ENCODE peak calls at places on chromosomes 13 and 19, in eight cellular contexts. One of them, this sample, is unnamed.

GRCh38 chr13:71864981-71865857 is 1.8 kb downstream of the DACH1 start:
- DNase-seq in esophagus squamous epithelium: no peak
- DNase-seq in foreskin fibroblast: no peak
- DNase-seq in neural progenitor cell: peak; percentile 68
- DNase-seq in fibroblast of the aortic adventitia: no peak
- DNase-seq in heart right ventricle: peak; percentile 54
- DNase-seq in retinal pigment epithelial cell: no peak
- DNase-seq in osteocyte: peak; percentile 80
- DNase-seq in this sample: peak; percentile 14

GRCh38 chr19:42323852-42324654 is 1.4 kb upstream of the MEGF8 start:
- DNase-seq in esophagus squamous epithelium: no peak
- DNase-seq in foreskin fibroblast: no peak
- DNase-seq in neural progenitor cell: peak; percentile 62
- DNase-seq in fibroblast of the aortic adventitia: no peak
- DNase-seq in heart right ventricle: no peak
- DNase-seq in retinal pigment epithelial cell: no peak
- DNase-seq in osteocyte: no peak
- DNase-seq in this sample: no peak

GRCh38 chr19:43519436-43520088 is 7.4 kb downstream of the ETHE1 start:
- DNase-seq in esophagus squamous epithelium: no peak
- DNase-seq in foreskin fibroblast: peak; percentile 85
- DNase-seq in neural progenitor cell: peak; percentile 89
- DNase-seq in fibroblast of the aortic adventitia: peak; percentile 93
- DNase-seq in heart right ventricle: peak; percentile 78
- DNase-seq in retinal pigment epithelial cell: no peak
- DNase-seq in osteocyte: peak; percentile 91
- DNase-seq in this sample: peak; percentile 76

GRCh38 chr13:41286370-41286769 is 23.0 kb upstream of the MTRF1 start:
- DNase-seq in esophagus squamous epithelium: no peak
- DNase-seq in foreskin fibroblast: no peak
- DNase-seq in neural progenitor cell: no peak
- DNase-seq in fibroblast of the aortic adventitia: no peak
- DNase-seq in heart right ventricle: no peak
- DNase-seq in retinal pigment epithelial cell: no peak
- DNase-seq in osteocyte: no peak
- DNase-seq in this sample: no peak

GRCh38 chr19:50489461-50490011 is 12.9 kb upstream of the GARIN5A start:
- DNase-seq in esophagus squamous epithelium: no peak
- DNase-seq in foreskin fibroblast: no peak
- DNase-seq in neural progenitor cell: no peak
- DNase-seq in fibroblast of the aortic adventitia: no peak
- DNase-seq in heart right ventricle: no peak
- DNase-seq in retinal pigment epithelial cell: no peak
- DNase-seq in osteocyte: no peak
- DNase-seq in this sample: no peak

GRCh38 chr19:13689050-13689449 is 75.3 kb upstream of the MRI1 start:
- DNase-seq in esophagus squamous epithelium: no peak
- DNase-seq in foreskin fibroblast: peak; percentile 4
- DNase-seq in neural progenitor cell: peak; percentile 43
- DNase-seq in fibroblast of the aortic adventitia: peak; percentile 42
- DNase-seq in heart right ventricle: no peak
- DNase-seq in retinal pigment epithelial cell: no peak
- DNase-seq in osteocyte: no peak
- DNase-seq in this sample: no peak

GRCh38 chr19:48784527-48784926 is 26.3 kb downstream of the BCAT2 start:
- DNase-seq in esophagus squamous epithelium: no peak
- DNase-seq in foreskin fibroblast: no peak
- DNase-seq in neural progenitor cell: no peak
- DNase-seq in fibroblast of the aortic adventitia: peak; percentile 37
- DNase-seq in heart right ventricle: no peak
- DNase-seq in retinal pigment epithelial cell: no peak
- DNase-seq in osteocyte: no peak
- DNase-seq in this sample: no peak

GRCh38 chr19:3606174-3606689 is 443 bp downstream of the TBXA2R start:
- DNase-seq in esophagus squamous epithelium: no peak
- DNase-seq in foreskin fibroblast: no peak
- DNase-seq in neural progenitor cell: peak; percentile 51
- DNase-seq in fibroblast of the aortic adventitia: no peak
- DNase-seq in heart right ventricle: no peak
- DNase-seq in retinal pigment epithelial cell: no peak
- DNase-seq in osteocyte: no peak
- DNase-seq in this sample: no peak

GRCh38 chr19:8192227-8192820 is 16.8 kb upstream of the CERS4 start:
- DNase-seq in esophagus squamous epithelium: no peak
- DNase-seq in foreskin fibroblast: no peak
- DNase-seq in neural progenitor cell: peak; percentile 54
- DNase-seq in fibroblast of the aortic adventitia: no peak
- DNase-seq in heart right ventricle: no peak
- DNase-seq in retinal pigment epithelial cell: no peak
- DNase-seq in osteocyte: no peak
- DNase-seq in this sample: no peak

GRCh38 chr19:19538077-19538764 is at the start of gene CILP2:
- DNase-seq in esophagus squamous epithelium: no peak
- DNase-seq in foreskin fibroblast: no peak
- DNase-seq in neural progenitor cell: peak; percentile 86
- DNase-seq in fibroblast of the aortic adventitia: no peak
- DNase-seq in heart right ventricle: peak; percentile 48
- DNase-seq in retinal pigment epithelial cell: no peak
- DNase-seq in osteocyte: peak; percentile 87
- DNase-seq in this sample: no peak

GRCh38 chr13:24038846-24039330 is 121.6 kb upstream of the SPATA13 start:
- DNase-seq in esophagus squamous epithelium: no peak
- DNase-seq in foreskin fibroblast: peak; percentile 36
- DNase-seq in neural progenitor cell: no peak
- DNase-seq in fibroblast of the aortic adventitia: peak; percentile 11
- DNase-seq in heart right ventricle: no peak
- DNase-seq in retinal pigment epithelial cell: no peak
- DNase-seq in osteocyte: no peak
- DNase-seq in this sample: no peak

GRCh38 chr13:110525328-110526319 is 35.9 kb downstream of the RAB20 start:
- DNase-seq in esophagus squamous epithelium: no peak
- DNase-seq in foreskin fibroblast: no peak
- DNase-seq in neural progenitor cell: no peak
- DNase-seq in fibroblast of the aortic adventitia: no peak
- DNase-seq in heart right ventricle: peak; percentile 51
- DNase-seq in retinal pigment epithelial cell: no peak
- DNase-seq in osteocyte: no peak
- DNase-seq in this sample: no peak
- TF ChIP-seq CTCF in esophagus squamous epithelium: no peak
- TF ChIP-seq CTCF in foreskin fibroblast: no peak
- TF ChIP-seq CTCF in neural progenitor cell: no peak
- TF ChIP-seq CTCF in fibroblast of the aortic adventitia: no peak
- TF ChIP-seq CTCF in heart right ventricle: no peak
- TF ChIP-seq CTCF in retinal pigment epithelial cell: no peak
- TF ChIP-seq CTCF in osteocyte: no peak
- TF ChIP-seq CTCF in this sample: no peak

GRCh38 chr13:29579094-29579493 is 16.4 kb downstream of the SLC7A1 start:
- DNase-seq in esophagus squamous epithelium: no peak
- DNase-seq in foreskin fibroblast: no peak
- DNase-seq in neural progenitor cell: no peak
- DNase-seq in fibroblast of the aortic adventitia: no peak
- DNase-seq in heart right ventricle: no peak
- DNase-seq in retinal pigment epithelial cell: no peak
- DNase-seq in osteocyte: no peak
- DNase-seq in this sample: no peak
- TF ChIP-seq CTCF in esophagus squamous epithelium: no peak
- TF ChIP-seq CTCF in foreskin fibroblast: no peak
- TF ChIP-seq CTCF in neural progenitor cell: no peak
- TF ChIP-seq CTCF in fibroblast of the aortic adventitia: no peak
- TF ChIP-seq CTCF in heart right ventricle: no peak
- TF ChIP-seq CTCF in retinal pigment epithelial cell: no peak
- TF ChIP-seq CTCF in osteocyte: no peak
- TF ChIP-seq CTCF in this sample: no peak

DNA sequence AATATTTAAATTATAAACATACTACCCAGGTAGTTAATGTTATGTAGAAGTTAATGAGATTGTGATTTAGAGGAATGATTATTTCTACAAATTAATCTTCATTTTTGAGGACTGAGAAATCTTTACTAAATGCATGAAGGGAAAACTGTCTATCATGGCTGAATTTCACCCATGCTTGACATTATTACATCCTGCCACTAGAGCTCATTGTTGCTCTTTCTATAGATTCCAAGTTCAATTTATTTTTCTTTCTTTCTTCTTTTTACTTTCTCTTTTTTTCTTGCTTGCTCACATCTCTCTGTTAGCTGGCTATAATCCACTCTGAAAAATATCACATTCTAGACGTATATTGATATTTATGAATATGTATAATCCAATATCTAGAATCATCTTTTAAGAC is 505.0 kb upstream of the KLHL1 start:
- DNase-seq in esophagus squamous epithelium: no peak
- DNase-seq in foreskin fibroblast: no peak
- DNase-seq in neural progenitor cell: no peak
- DNase-seq in fibroblast of the aortic adventitia: no peak
- DNase-seq in heart right ventricle: no peak
- DNase-seq in retinal pigment epithelial cell: no peak
- DNase-seq in osteocyte: no peak
- DNase-seq in this sample: no peak
- TF ChIP-seq CTCF in esophagus squamous epithelium: no peak
- TF ChIP-seq CTCF in foreskin fibroblast: no peak
- TF ChIP-seq CTCF in neural progenitor cell: peak; percentile 52
- TF ChIP-seq CTCF in fibroblast of the aortic adventitia: no peak
- TF ChIP-seq CTCF in heart right ventricle: no peak
- TF ChIP-seq CTCF in retinal pigment epithelial cell: peak; percentile 47
- TF ChIP-seq CTCF in osteocyte: peak; percentile 49
- TF ChIP-seq CTCF in this sample: no peak

GRCh38 chr13:97028441-97029299 is 34.4 kb upstream of the OXGR1 start:
- DNase-seq in esophagus squamous epithelium: no peak
- DNase-seq in foreskin fibroblast: peak; percentile 47
- DNase-seq in neural progenitor cell: peak; percentile 45
- DNase-seq in fibroblast of the aortic adventitia: peak; percentile 62
- DNase-seq in heart right ventricle: no peak
- DNase-seq in retinal pigment epithelial cell: no peak
- DNase-seq in osteocyte: peak; percentile 88
- DNase-seq in this sample: peak; percentile 35

GRCh38 chr13:97026759-97027555 is 32.7 kb upstream of the OXGR1 start:
- DNase-seq in esophagus squamous epithelium: no peak
- DNase-seq in foreskin fibroblast: no peak
- DNase-seq in neural progenitor cell: no peak
- DNase-seq in fibroblast of the aortic adventitia: peak; percentile 42
- DNase-seq in heart right ventricle: no peak
- DNase-seq in retinal pigment epithelial cell: no peak
- DNase-seq in osteocyte: no peak
- DNase-seq in this sample: no peak

DNA sequence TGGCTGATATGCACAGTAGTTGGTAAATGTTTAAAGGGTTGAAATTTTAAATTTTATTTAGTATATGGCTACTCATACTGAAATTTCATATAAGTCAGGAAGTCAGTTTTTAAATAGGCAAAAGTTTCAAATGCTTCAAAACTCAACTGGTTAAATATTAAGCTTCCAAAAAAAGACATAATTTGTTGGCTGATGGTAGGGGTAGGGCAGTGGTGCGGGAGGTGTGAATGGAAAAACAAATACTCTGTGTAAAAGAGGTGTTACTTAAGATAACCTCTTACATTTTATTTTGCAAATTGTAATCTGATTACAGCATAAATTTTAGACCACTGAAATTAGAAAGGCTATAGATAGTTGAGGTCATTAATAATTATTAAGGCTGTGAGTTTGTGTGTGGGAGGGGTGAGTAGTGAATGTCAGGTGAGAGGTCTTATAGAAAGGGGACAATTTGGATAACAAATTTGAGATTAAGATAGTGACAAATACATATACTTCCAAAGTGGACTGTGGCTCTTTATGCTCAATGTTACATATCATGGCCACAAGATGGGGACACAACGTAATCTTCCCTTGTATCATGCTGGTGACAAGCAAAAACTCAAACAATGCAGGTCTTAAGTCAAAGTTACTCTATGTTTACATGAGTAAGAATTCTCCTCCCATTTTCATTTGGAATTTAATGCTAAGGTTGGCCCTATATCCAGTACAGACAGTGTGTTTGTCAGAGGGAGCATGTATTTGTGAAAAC is 36.6 kb upstream of the OXGR1 start:
- DNase-seq in esophagus squamous epithelium: no peak
- DNase-seq in foreskin fibroblast: peak; percentile 28
- DNase-seq in neural progenitor cell: peak; percentile 28
- DNase-seq in fibroblast of the aortic adventitia: peak; percentile 62
- DNase-seq in heart right ventricle: no peak
- DNase-seq in retinal pigment epithelial cell: peak; percentile 52
- DNase-seq in osteocyte: no peak
- DNase-seq in this sample: no peak
- TF ChIP-seq CTCF in esophagus squamous epithelium: peak; percentile 10
- TF ChIP-seq CTCF in foreskin fibroblast: peak; percentile 9
- TF ChIP-seq CTCF in neural progenitor cell: peak; percentile 45
- TF ChIP-seq CTCF in fibroblast of the aortic adventitia: peak; percentile 9
- TF ChIP-seq CTCF in heart right ventricle: no peak
- TF ChIP-seq CTCF in retinal pigment epithelial cell: peak; percentile 50
- TF ChIP-seq CTCF in osteocyte: peak; percentile 63
- TF ChIP-seq CTCF in this sample: no peak

DNA sequence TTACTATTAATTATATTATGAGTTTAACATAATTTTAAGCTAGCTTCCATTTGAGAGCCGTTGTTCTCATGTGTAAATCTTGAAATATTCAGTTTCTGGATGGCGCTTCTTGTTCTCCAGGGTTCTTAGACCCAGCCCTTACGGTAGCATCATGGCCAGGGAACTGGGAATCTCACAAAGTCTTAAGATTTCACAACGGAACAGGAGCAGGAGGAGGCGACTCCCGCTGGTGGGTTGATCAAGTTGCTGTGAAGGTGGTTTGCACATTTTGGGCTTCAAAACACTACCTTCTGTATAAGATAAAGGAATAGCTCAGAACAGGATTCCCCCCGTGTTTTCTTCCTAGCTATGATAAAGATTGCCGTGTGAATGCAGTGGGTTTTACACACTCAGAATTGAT is 2.8 kb downstream of the NAXD start:
- DNase-seq in esophagus squamous epithelium: no peak
- DNase-seq in foreskin fibroblast: no peak
- DNase-seq in neural progenitor cell: no peak
- DNase-seq in fibroblast of the aortic adventitia: no peak
- DNase-seq in heart right ventricle: no peak
- DNase-seq in retinal pigment epithelial cell: no peak
- DNase-seq in osteocyte: no peak
- DNase-seq in this sample: no peak
- TF ChIP-seq CTCF in esophagus squamous epithelium: no peak
- TF ChIP-seq CTCF in foreskin fibroblast: no peak
- TF ChIP-seq CTCF in neural progenitor cell: no peak
- TF ChIP-seq CTCF in fibroblast of the aortic adventitia: no peak
- TF ChIP-seq CTCF in heart right ventricle: no peak
- TF ChIP-seq CTCF in retinal pigment epithelial cell: no peak
- TF ChIP-seq CTCF in osteocyte: no peak
- TF ChIP-seq CTCF in this sample: no peak

This sample was measured in uterus.